ENCODE peak calls at places on chromosome 1, in seven cellular contexts. F, W, G, N, Y, O and D are unnamed samples.

GRCh38 chr1:156376146-156376545 is 7.1 kb downstream of the RHBG start:
- DNase-seq in F (no peak), W (no peak), G (no peak), N (peak), Y (peak), O (no peak), D (no peak)

GRCh38 chr1:24996983-24997893 is 67.2 kb upstream of the RUNX3 start:
- DNase-seq in F (no peak), W (no peak), G (peak), N (no peak), Y (no peak), O (peak), D (peak)

GRCh38 chr1:111592389-111593361 is 26.9 kb upstream of the RAP1A start:
- DNase-seq in F (peak), W (no peak), G (peak), N (peak), Y (peak), O (peak), D (peak)

GRCh38 chr1:156714830-156715229 is 9.4 kb upstream of the CRABP2 start:
- DNase-seq in F (no peak), W (no peak), G (no peak), N (no peak), Y (no peak), O (no peak), D (no peak)

GRCh38 chr1:67405473-67406245 is 24.5 kb downstream of the SERBP1 start:
- DNase-seq in F (no peak), W (no peak), G (no peak), N (no peak), Y (no peak), O (no peak), D (no peak)

GRCh38 chr1:64940026-64940425 is 26.3 kb downstream of the JAK1 start:
- DNase-seq in F (no peak), W (no peak), G (no peak), N (peak), Y (no peak), O (no peak), D (no peak)

GRCh38 chr1:14366361-14367018 is 232.0 kb upstream of the KAZN start:
- DNase-seq in F (no peak), W (no peak), G (no peak), N (no peak), Y (peak), O (peak), D (peak)

GRCh38 chr1:240935921-240936320 is 324.0 kb upstream of the GREM2 start:
- DNase-seq in F (no peak), W (no peak), G (no peak), N (no peak), Y (no peak), O (no peak), D (no peak)

GRCh38 chr1:179663810-179664209 is 72.2 kb downstream of the TDRD5 start:
- DNase-seq in F (no peak), W (no peak), G (no peak), N (peak), Y (peak), O (no peak), D (no peak)

GRCh38 chr1:119217429-119217828 is 77.0 kb upstream of the WARS2 start:
- DNase-seq in F (no peak), W (no peak), G (no peak), N (no peak), Y (no peak), O (no peak), D (no peak)

GRCh38 chr1:21536223-21536622 is 27.0 kb downstream of the ALPL start:
- DNase-seq in F (no peak), W (no peak), G (no peak), N (peak), Y (peak), O (no peak), D (no peak)

GRCh38 chr1:248231117-248231516 is at the start of gene OR2M4:
- DNase-seq in F (no peak), W (no peak), G (no peak), N (no peak), Y (no peak), O (no peak), D (no peak)

GRCh38 chr1:248229360-248229908 is 1.8 kb upstream of the OR2M4 start:
- DNase-seq in F (no peak), W (no peak), G (no peak), N (no peak), Y (no peak), O (no peak), D (no peak)

DNA sequence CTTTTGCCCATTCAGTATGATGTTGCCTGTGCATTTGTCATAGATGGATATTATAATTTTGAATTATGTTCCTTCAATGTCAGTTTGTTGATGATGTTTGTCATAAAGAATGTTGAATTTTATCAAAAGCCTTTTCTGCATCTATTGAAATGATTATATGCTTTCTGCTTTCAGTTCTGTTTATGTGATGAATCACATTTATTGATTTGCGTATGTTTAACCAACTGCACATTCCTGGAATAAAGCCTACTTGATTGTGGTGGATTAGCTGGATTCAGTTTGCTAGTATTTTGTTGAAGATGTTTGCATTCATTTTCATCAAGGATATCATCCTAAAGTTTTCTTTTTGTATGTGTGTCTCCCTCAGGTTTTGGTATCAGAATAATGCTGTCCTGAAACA is 5.7 kb upstream of the OR2M4 start:
- DNase-seq in F (no peak), W (no peak), G (no peak), N (no peak), Y (no peak), O (no peak), D (no peak)
- TF ChIP-seq CTCF in F (no peak), W (no peak), G (no peak), N (no peak), Y (no peak), O (no peak), D (no peak)

DNA sequence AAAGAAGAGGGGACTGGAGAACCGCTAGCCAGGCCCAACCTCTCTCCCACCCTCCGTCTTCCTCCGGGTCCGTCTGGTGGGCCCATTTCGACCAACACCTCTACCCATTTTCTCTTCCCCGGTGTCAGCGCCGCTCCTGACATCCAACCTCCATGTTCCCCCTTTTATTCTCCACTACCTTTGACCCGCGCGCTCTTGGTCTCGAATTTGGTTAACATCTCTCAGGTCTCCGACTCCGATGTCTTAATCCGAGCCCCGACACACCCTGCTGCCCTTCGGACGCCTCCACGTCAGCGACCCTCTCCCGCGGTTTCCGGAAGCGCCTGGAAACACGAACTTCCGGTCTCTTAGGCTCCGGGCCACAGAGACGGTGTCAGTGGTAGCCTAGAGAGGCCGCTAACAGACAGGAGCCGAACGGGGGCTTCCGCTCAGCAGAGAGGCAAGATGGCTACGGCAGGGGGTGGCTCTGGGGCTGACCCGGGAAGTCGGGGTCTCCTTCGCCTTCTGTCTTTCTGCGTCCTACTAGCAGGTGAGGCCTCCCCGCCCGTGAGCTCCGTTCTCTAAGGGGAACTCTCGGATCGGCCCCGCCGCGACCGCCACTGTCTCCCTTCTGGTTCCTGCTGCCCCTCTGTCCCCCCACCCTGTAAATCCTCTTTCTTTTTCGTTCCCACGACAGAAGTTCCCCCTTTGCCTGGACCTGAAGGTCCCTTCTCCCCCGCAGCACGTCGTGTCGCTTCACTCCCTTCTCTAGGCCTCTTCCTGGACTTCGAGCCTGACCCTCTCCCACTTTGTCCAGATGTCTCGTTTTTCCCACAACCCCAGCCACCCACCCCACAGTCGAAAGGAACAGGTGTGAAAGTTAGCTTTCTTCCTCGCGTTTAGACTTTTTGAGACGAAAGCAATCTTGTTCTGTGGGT is at the start of the genes COPA and NCSTN:
- DNase-seq in F (peak), W (peak), G (peak), N (peak), Y (peak), O (peak), D (peak)
- TF ChIP-seq CTCF in F (no peak), W (no peak), G (no peak), N (peak), Y (peak), O (no peak), D (no peak)

GRCh38 chr1:167455786-167456446 is 62.4 kb downstream of the CD247 start:
- DNase-seq in F (no peak), W (no peak), G (peak), N (peak), Y (peak), O (no peak), D (no peak)

GRCh38 chr1:167456926-167457325 is 61.4 kb downstream of the CD247 start:
- DNase-seq in F (no peak), W (no peak), G (no peak), N (no peak), Y (no peak), O (no peak), D (no peak)

GRCh38 chr1:167454304-167454928 is 63.9 kb downstream of the CD247 start:
- DNase-seq in F (no peak), W (no peak), G (no peak), N (peak), Y (no peak), O (no peak), D (no peak)

GRCh38 chr1:167456500-167456899 is 61.8 kb downstream of the CD247 start:
- DNase-seq in F (no peak), W (no peak), G (no peak), N (no peak), Y (no peak), O (no peak), D (no peak)

DNA sequence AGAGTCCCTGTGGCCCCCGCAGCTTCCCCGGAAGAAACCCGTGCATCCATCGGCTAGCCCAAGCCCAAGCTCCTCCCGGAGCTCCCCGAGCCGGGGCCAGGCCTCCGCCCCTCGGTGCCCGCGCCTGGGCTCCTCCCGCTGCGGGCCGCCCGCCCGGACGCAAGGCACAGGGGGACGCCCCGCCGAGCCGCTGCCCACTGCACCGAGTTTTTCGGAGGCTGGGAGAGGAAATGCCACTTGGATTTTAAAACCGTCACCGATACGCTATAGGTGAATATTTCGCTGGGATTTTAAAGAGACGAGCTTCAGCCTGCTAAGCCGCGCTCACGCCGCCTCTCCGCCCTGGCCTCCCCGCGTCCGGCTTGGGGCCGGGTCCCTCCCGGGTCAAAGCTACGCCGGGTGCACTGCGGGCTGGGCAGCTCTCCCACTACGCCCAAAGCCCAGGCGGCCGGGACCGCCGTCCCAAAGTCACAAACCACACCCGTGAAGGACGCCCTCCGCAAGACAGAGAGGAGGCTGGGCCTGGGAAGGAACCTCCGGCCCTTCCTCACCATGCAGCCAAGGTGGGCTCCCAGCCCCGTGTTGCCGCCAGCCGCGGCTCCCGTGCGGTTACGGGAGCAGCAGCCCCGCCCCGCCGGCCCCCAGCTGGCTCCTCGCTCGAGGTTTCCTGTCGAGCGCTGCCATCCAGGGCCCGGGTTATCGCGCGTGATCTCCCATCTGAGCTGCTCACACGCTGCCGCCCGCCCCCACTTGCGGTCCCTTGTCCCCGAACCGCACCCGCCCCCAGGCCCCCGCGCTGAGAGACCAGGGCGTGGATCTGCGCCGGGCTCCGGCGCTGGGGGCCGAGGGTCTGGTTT is 63.2 kb downstream of the CD247 start:
- DNase-seq in F (no peak), W (no peak), G (peak), N (peak), Y (peak), O (peak), D (peak)
- TF ChIP-seq CTCF in F (no peak), W (no peak), G (no peak), N (no peak), Y (no peak), O (no peak), D (no peak)

GRCh38 chr1:159892944-159893343 is 7.0 kb downstream of the CFAP45 start:
- DNase-seq in F (no peak), W (no peak), G (no peak), N (no peak), Y (no peak), O (no peak), D (no peak)
- TF ChIP-seq CTCF in F (no peak), W (no peak), G (no peak), N (no peak), Y (no peak), O (no peak), D (no peak)

DNA sequence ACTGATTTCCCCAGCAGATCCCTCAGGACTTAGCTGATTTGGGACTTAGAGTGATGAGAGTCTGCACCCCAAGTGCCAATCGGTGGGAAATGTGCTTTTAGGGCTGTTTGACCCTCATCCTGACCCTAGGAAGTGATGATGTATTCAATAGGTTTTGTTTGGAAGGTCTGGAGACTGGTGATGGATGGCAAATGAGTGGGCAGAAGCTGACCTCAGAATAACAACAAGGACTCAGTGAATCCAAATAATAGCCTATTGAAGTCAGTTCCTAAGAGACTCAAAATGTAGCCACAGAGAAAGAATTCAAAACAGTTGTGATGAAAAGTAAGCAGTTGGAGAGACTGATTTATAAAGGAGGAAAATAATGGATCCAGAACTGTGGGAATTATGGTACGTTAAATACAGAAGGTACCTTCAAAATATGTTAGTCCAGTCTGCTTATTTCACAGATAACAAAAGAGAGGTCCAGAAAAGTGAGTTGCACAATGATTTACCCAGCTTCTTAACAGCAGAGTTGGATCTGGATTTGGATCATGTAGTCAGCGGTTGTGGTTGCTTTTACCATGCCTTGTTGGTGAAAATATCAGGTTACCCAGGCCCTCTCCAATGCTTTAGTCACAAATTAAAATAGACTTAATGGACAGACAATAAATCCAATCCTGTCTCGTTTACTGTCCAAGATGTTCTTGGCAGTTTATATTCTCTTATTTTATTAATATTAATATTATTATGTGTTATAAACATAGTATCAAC is 123.0 kb upstream of the PTBP2 start:
- DNase-seq in F (no peak), W (no peak), G (no peak), N (peak), Y (peak), O (no peak), D (no peak)
- TF ChIP-seq CTCF in F (no peak), W (no peak), G (no peak), N (no peak), Y (no peak), O (no peak), D (no peak)

DNA sequence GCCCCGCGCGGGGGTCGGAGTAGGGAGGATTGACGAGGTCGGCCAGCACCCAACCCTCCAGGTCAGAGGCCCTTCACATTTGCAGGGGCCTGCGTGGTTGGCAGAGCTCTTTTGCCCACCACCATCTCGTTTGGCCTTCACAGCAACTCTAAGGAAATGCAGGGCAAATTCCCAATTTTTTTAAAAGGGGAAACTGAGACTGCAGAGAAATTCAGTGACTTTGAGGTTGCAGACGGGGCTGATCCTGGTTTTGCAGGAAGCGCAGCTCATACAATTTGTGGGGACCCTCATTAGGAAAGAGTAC is 430 bp upstream of the ACBD3 start:
- DNase-seq in F (no peak), W (no peak), G (no peak), N (no peak), Y (no peak), O (no peak), D (no peak)
- TF ChIP-seq CTCF in F (no peak), W (no peak), G (no peak), N (no peak), Y (no peak), O (no peak), D (no peak)